ENCODE peak calls at places on chromosomes 3 and 15, in seven cellular contexts. Q is hypothalamus; G is NCI-H1092; V is stimulated activated CD8-positive, alpha-beta memory T cell treated with anti-CD3 and anti-CD28 coated beads, Interleukin-15, amount 100 ng/mL, for 24 hours; S is M059J; O is activated effector memory CD4-positive, alpha-beta T cell treated with anti-CD3 and anti-CD28 coated beads, Interleukin-2, amount 50 U/mL, for 16 hours; X is germinal center. W is an unnamed sample.

GRCh38 chr3:139111392-139112229 is 66.9 kb upstream of the PRR23C start:
- DNase-seq in S (peak), G (peak), V (peak), Q (peak), O (peak), X (peak), W (peak)

GRCh38 chr3:101085752-101086151 is 92.5 kb upstream of the ABI3BP start:
- DNase-seq in S (no peak), G (no peak), Q (no peak), X (no peak), V (no peak), O (no peak), W (no peak)

GRCh38 chr3:183664913-183665381 is 29.5 kb downstream of the KLHL24 start:
- DNase-seq in Q (no peak), S (peak), V (no peak), O (no peak), X (no peak), G (no peak), W (peak)

GRCh38 chr15:64197425-64197824 is 34.6 kb upstream of the PPIB start:
- DNase-seq in Q (no peak), X (no peak), O (no peak), G (no peak), V (no peak), S (no peak), W (no peak)

GRCh38 chr3:145522179-145522578 is 638.8 kb downstream of the PLOD2 start:
- DNase-seq in O (no peak), S (no peak), V (no peak), X (no peak), G (no peak), Q (no peak), W (no peak)

GRCh38 chr15:52295421-52295991 is at the start of gene MYO5C:
- DNase-seq in Q (peak), G (peak), O (no peak), X (peak), V (no peak), S (peak), W (peak)

GRCh38 chr3:156181509-156181908 is 61.1 kb downstream of the KCNAB1 start:
- DNase-seq in O (no peak), Q (no peak), X (no peak), S (peak), V (no peak), G (no peak), W (no peak)

GRCh38 chr3:130759692-130760338 is 13.2 kb upstream of the PIK3R4 start:
- DNase-seq in Q (peak), O (peak), S (peak), X (peak), V (no peak), G (peak), W (peak)

GRCh38 chr3:172596394-172596706 is 73.1 kb upstream of the TNFSF10 start:
- DNase-seq in G (no peak), Q (no peak), X (no peak), O (no peak), V (no peak), S (no peak), W (no peak)

GRCh38 chr3:12347301-12347700 is 58.4 kb downstream of the PPARG start:
- DNase-seq in G (no peak), X (no peak), V (no peak), Q (no peak), O (no peak), S (no peak), W (no peak)

GRCh38 chr3:147120029-147120428 is 286.3 kb downstream of the ZIC4 start:
- DNase-seq in G (no peak), O (no peak), Q (no peak), X (no peak), V (no peak), S (peak), W (peak)

GRCh38 chr3:48514431-48515227 is 10.7 kb upstream of the SHISA5 start:
- DNase-seq in V (no peak), O (no peak), G (no peak), S (no peak), Q (no peak), X (no peak), W (no peak)

GRCh38 chr15:72770673-72771328 is 12.8 kb downstream of the ADPGK start:
- DNase-seq in V (no peak), X (no peak), S (no peak), Q (no peak), O (no peak), G (no peak), W (no peak)

GRCh38 chr3:115834068-115834467 is 210.8 kb downstream of the GAP43 start:
- DNase-seq in O (no peak), Q (no peak), V (no peak), X (no peak), G (no peak), S (peak), W (no peak)

GRCh38 chr3:21390136-21390535 is 360.9 kb downstream of the ZNF385D start:
- DNase-seq in V (no peak), S (peak), O (no peak), X (no peak), Q (no peak), G (no peak), W (no peak)

GRCh38 chr15:60583194-60583593 is 104.3 kb upstream of the ICE2 start:
- DNase-seq in O (peak), V (no peak), G (no peak), S (no peak), X (no peak), Q (no peak), W (no peak)

GRCh38 chr3:146650691-146651090 is 45.5 kb upstream of the PLSCR5 start:
- DNase-seq in V (no peak), O (no peak), G (no peak), Q (no peak), S (no peak), X (no peak), W (no peak)

GRCh38 chr3:48952510-48953118 is 34.0 kb downstream of the ARIH2 start:
- DNase-seq in Q (peak), G (no peak), X (no peak), O (peak), V (no peak), S (peak), W (peak)

GRCh38 chr15:68821898-68822380 is 1.2 kb upstream of the ANP32A start:
- DNase-seq in S (peak), V (no peak), G (no peak), O (peak), X (no peak), Q (no peak), W (peak)

GRCh38 chr3:78351338-78351737 is 1311.4 kb downstream of the ROBO2 start:
- DNase-seq in X (no peak), O (no peak), S (no peak), Q (no peak), V (no peak), G (no peak), W (no peak)

GRCh38 chr3:66393486-66394260 is 107.1 kb downstream of the LRIG1 start:
- DNase-seq in G (no peak), S (no peak), X (peak), Q (no peak), V (no peak), O (peak), W (no peak)

GRCh38 chr3:192128060-192128459 is 599.3 kb downstream of the FGF12 start:
- DNase-seq in V (no peak), X (no peak), Q (no peak), G (no peak), O (no peak), S (no peak), W (no peak)

GRCh38 chr3:50211930-50212329 is 6.9 kb downstream of the SLC38A3 start:
- DNase-seq in G (no peak), O (no peak), Q (no peak), X (no peak), V (no peak), S (peak), W (no peak)

GRCh38 chr3:15798533-15799245 is 910 bp upstream of the ANKRD28 start:
- DNase-seq in X (no peak), G (no peak), Q (no peak), O (no peak), V (no peak), S (no peak), W (no peak)

GRCh38 chr3:141699907-141700306 is 38.2 kb upstream of the RNF7 start:
- DNase-seq in X (no peak), G (peak), O (no peak), V (no peak), S (no peak), Q (no peak), W (no peak)

GRCh38 chr15:89462198-89462912 is 34.0 kb downstream of the RHCG start:
- DNase-seq in O (no peak), X (no peak), G (no peak), V (no peak), Q (peak), S (peak), W (peak)

GRCh38 chr3:138188013-138188352 is 882 bp downstream of the ARMC8 start:
- DNase-seq in X (no peak), O (no peak), Q (no peak), S (peak), G (no peak), V (no peak), W (no peak)

GRCh38 chr15:62068071-62068786 is 1.5 kb downstream of the C2CD4A start:
- DNase-seq in S (peak), O (peak), Q (no peak), X (peak), G (no peak), V (no peak), W (peak)

GRCh38 chr3:29281265-29282228 is 676 bp downstream of the RBMS3 start:
- DNase-seq in Q (no peak), V (no peak), G (no peak), X (no peak), S (peak), O (no peak), W (no peak)

GRCh38 chr3:16183601-16184270 is 9.3 kb downstream of the GALNT15 start:
- DNase-seq in V (no peak), S (peak), O (no peak), X (no peak), Q (no peak), G (no peak), W (no peak)

GRCh38 chr3:194329566-194329965 is 21.6 kb downstream of the CPN2 start:
- DNase-seq in V (no peak), O (no peak), S (no peak), X (no peak), Q (no peak), G (no peak), W (no peak)